ENCODE peak calls at places on chromosomes 12 and 14, in seven cellular contexts. One of them, this sample, is unnamed.

GRCh38 chr12:105109465-105110212 is 2.1 kb downstream of the WASHC4 start:
- DNase-seq in posterior cingulate gyrus: no peak
- DNase-seq in stimulated activated CD4-positive, alpha-beta T cell treated with anti-CD3 and anti-CD28 coated beads, Interleukin-1b, Interleukin-23, amount 100 ng/mL, for 24 hours: no peak
- DNase-seq in cardiac fibroblast: peak
- DNase-seq in HepG2: no peak
- DNase-seq in C1 segment of cervical spinal cord: no peak
- DNase-seq in dorsolateral prefrontal cortex: no peak
- DNase-seq in this sample: peak

GRCh38 chr12:122917508-122918227 is 21.7 kb upstream of the VPS37B start:
- DNase-seq in HepG2: peak
- DNase-seq in dorsolateral prefrontal cortex: no peak
- DNase-seq in stimulated activated CD4-positive, alpha-beta T cell treated with anti-CD3 and anti-CD28 coated beads, Interleukin-1b, Interleukin-23, amount 100 ng/mL, for 24 hours: no peak
- DNase-seq in posterior cingulate gyrus: no peak
- DNase-seq in C1 segment of cervical spinal cord: no peak
- DNase-seq in cardiac fibroblast: peak
- DNase-seq in this sample: no peak

GRCh38 chr14:41718477-41719166 is 111.9 kb downstream of the LRFN5 start:
- DNase-seq in C1 segment of cervical spinal cord: no peak
- DNase-seq in dorsolateral prefrontal cortex: no peak
- DNase-seq in posterior cingulate gyrus: no peak
- DNase-seq in HepG2: no peak
- DNase-seq in stimulated activated CD4-positive, alpha-beta T cell treated with anti-CD3 and anti-CD28 coated beads, Interleukin-1b, Interleukin-23, amount 100 ng/mL, for 24 hours: no peak
- DNase-seq in cardiac fibroblast: no peak
- DNase-seq in this sample: peak

GRCh38 chr14:32189806-32190205 is 12.0 kb upstream of the RNU6-7 start:
- DNase-seq in posterior cingulate gyrus: no peak
- DNase-seq in C1 segment of cervical spinal cord: no peak
- DNase-seq in cardiac fibroblast: no peak
- DNase-seq in HepG2: no peak
- DNase-seq in stimulated activated CD4-positive, alpha-beta T cell treated with anti-CD3 and anti-CD28 coated beads, Interleukin-1b, Interleukin-23, amount 100 ng/mL, for 24 hours: no peak
- DNase-seq in dorsolateral prefrontal cortex: no peak
- DNase-seq in this sample: no peak

GRCh38 chr12:124848621-124849380 is 14.9 kb downstream of the SCARB1 start:
- DNase-seq in posterior cingulate gyrus: peak
- DNase-seq in C1 segment of cervical spinal cord: no peak
- DNase-seq in HepG2: no peak
- DNase-seq in cardiac fibroblast: no peak
- DNase-seq in dorsolateral prefrontal cortex: peak
- DNase-seq in stimulated activated CD4-positive, alpha-beta T cell treated with anti-CD3 and anti-CD28 coated beads, Interleukin-1b, Interleukin-23, amount 100 ng/mL, for 24 hours: no peak
- DNase-seq in this sample: no peak

GRCh38 chr12:96190403-96191170 is 3.6 kb upstream of the ELK3 start:
- DNase-seq in posterior cingulate gyrus: no peak
- DNase-seq in cardiac fibroblast: peak
- DNase-seq in C1 segment of cervical spinal cord: no peak
- DNase-seq in dorsolateral prefrontal cortex: no peak
- DNase-seq in HepG2: peak
- DNase-seq in stimulated activated CD4-positive, alpha-beta T cell treated with anti-CD3 and anti-CD28 coated beads, Interleukin-1b, Interleukin-23, amount 100 ng/mL, for 24 hours: no peak
- DNase-seq in this sample: peak

GRCh38 chr12:46458500-46459106 is 86.0 kb upstream of the SLC38A2 start:
- DNase-seq in C1 segment of cervical spinal cord: no peak
- DNase-seq in HepG2: no peak
- DNase-seq in posterior cingulate gyrus: no peak
- DNase-seq in dorsolateral prefrontal cortex: no peak
- DNase-seq in cardiac fibroblast: no peak
- DNase-seq in stimulated activated CD4-positive, alpha-beta T cell treated with anti-CD3 and anti-CD28 coated beads, Interleukin-1b, Interleukin-23, amount 100 ng/mL, for 24 hours: no peak
- DNase-seq in this sample: no peak

GRCh38 chr14:100653409-100653808 is 66.2 kb upstream of the BEGAIN start:
- DNase-seq in stimulated activated CD4-positive, alpha-beta T cell treated with anti-CD3 and anti-CD28 coated beads, Interleukin-1b, Interleukin-23, amount 100 ng/mL, for 24 hours: no peak
- DNase-seq in posterior cingulate gyrus: no peak
- DNase-seq in C1 segment of cervical spinal cord: no peak
- DNase-seq in dorsolateral prefrontal cortex: no peak
- DNase-seq in HepG2: no peak
- DNase-seq in cardiac fibroblast: no peak
- DNase-seq in this sample: no peak

GRCh38 chr14:104076743-104077142 is 8.8 kb upstream of the ASPG start:
- DNase-seq in C1 segment of cervical spinal cord: no peak
- DNase-seq in HepG2: no peak
- DNase-seq in posterior cingulate gyrus: no peak
- DNase-seq in cardiac fibroblast: no peak
- DNase-seq in stimulated activated CD4-positive, alpha-beta T cell treated with anti-CD3 and anti-CD28 coated beads, Interleukin-1b, Interleukin-23, amount 100 ng/mL, for 24 hours: no peak
- DNase-seq in dorsolateral prefrontal cortex: no peak
- DNase-seq in this sample: no peak

GRCh38 chr12:46459881-46460545 is 87.4 kb upstream of the SLC38A2 start:
- DNase-seq in dorsolateral prefrontal cortex: no peak
- DNase-seq in stimulated activated CD4-positive, alpha-beta T cell treated with anti-CD3 and anti-CD28 coated beads, Interleukin-1b, Interleukin-23, amount 100 ng/mL, for 24 hours: no peak
- DNase-seq in posterior cingulate gyrus: no peak
- DNase-seq in C1 segment of cervical spinal cord: peak
- DNase-seq in cardiac fibroblast: no peak
- DNase-seq in HepG2: no peak
- DNase-seq in this sample: no peak

GRCh38 chr14:70045715-70046535 is 142.8 kb downstream of the SLC8A3 start:
- DNase-seq in C1 segment of cervical spinal cord: peak
- DNase-seq in stimulated activated CD4-positive, alpha-beta T cell treated with anti-CD3 and anti-CD28 coated beads, Interleukin-1b, Interleukin-23, amount 100 ng/mL, for 24 hours: no peak
- DNase-seq in cardiac fibroblast: peak
- DNase-seq in dorsolateral prefrontal cortex: peak
- DNase-seq in HepG2: peak
- DNase-seq in posterior cingulate gyrus: peak
- DNase-seq in this sample: no peak

GRCh38 chr12:53218551-53219114 is 11.6 kb upstream of the ITGB7 start:
- DNase-seq in posterior cingulate gyrus: no peak
- DNase-seq in cardiac fibroblast: peak
- DNase-seq in C1 segment of cervical spinal cord: no peak
- DNase-seq in HepG2: no peak
- DNase-seq in stimulated activated CD4-positive, alpha-beta T cell treated with anti-CD3 and anti-CD28 coated beads, Interleukin-1b, Interleukin-23, amount 100 ng/mL, for 24 hours: no peak
- DNase-seq in dorsolateral prefrontal cortex: no peak
- DNase-seq in this sample: no peak

GRCh38 chr12:113259499-113259953 is 38.3 kb downstream of the TPCN1 start:
- DNase-seq in dorsolateral prefrontal cortex: peak
- DNase-seq in HepG2: peak
- DNase-seq in stimulated activated CD4-positive, alpha-beta T cell treated with anti-CD3 and anti-CD28 coated beads, Interleukin-1b, Interleukin-23, amount 100 ng/mL, for 24 hours: no peak
- DNase-seq in C1 segment of cervical spinal cord: peak
- DNase-seq in posterior cingulate gyrus: peak
- DNase-seq in cardiac fibroblast: peak
- DNase-seq in this sample: no peak

GRCh38 chr14:21882226-21882625 is 208.6 kb upstream of the OR4E1 start:
- DNase-seq in stimulated activated CD4-positive, alpha-beta T cell treated with anti-CD3 and anti-CD28 coated beads, Interleukin-1b, Interleukin-23, amount 100 ng/mL, for 24 hours: no peak
- DNase-seq in dorsolateral prefrontal cortex: no peak
- DNase-seq in posterior cingulate gyrus: no peak
- DNase-seq in HepG2: no peak
- DNase-seq in C1 segment of cervical spinal cord: no peak
- DNase-seq in cardiac fibroblast: no peak
- DNase-seq in this sample: peak

GRCh38 chr14:83347874-83348273 is 1814.2 kb upstream of the SEL1L start:
- DNase-seq in dorsolateral prefrontal cortex: no peak
- DNase-seq in cardiac fibroblast: no peak
- DNase-seq in posterior cingulate gyrus: no peak
- DNase-seq in HepG2: no peak
- DNase-seq in C1 segment of cervical spinal cord: no peak
- DNase-seq in stimulated activated CD4-positive, alpha-beta T cell treated with anti-CD3 and anti-CD28 coated beads, Interleukin-1b, Interleukin-23, amount 100 ng/mL, for 24 hours: no peak
- DNase-seq in this sample: peak

GRCh38 chr14:93056166-93056839 is 59.4 kb downstream of the ITPK1 start:
- DNase-seq in HepG2: no peak
- DNase-seq in cardiac fibroblast: peak
- DNase-seq in C1 segment of cervical spinal cord: no peak
- DNase-seq in dorsolateral prefrontal cortex: no peak
- DNase-seq in posterior cingulate gyrus: no peak
- DNase-seq in stimulated activated CD4-positive, alpha-beta T cell treated with anti-CD3 and anti-CD28 coated beads, Interleukin-1b, Interleukin-23, amount 100 ng/mL, for 24 hours: no peak
- DNase-seq in this sample: no peak

GRCh38 chr14:95808371-95808770 is 68.3 kb upstream of the TUNAR start:
- DNase-seq in C1 segment of cervical spinal cord: no peak
- DNase-seq in cardiac fibroblast: no peak
- DNase-seq in HepG2: no peak
- DNase-seq in posterior cingulate gyrus: no peak
- DNase-seq in dorsolateral prefrontal cortex: no peak
- DNase-seq in stimulated activated CD4-positive, alpha-beta T cell treated with anti-CD3 and anti-CD28 coated beads, Interleukin-1b, Interleukin-23, amount 100 ng/mL, for 24 hours: no peak
- DNase-seq in this sample: no peak

GRCh38 chr12:77855548-77855947 is 24.9 kb downstream of the NAV3 start:
- DNase-seq in posterior cingulate gyrus: no peak
- DNase-seq in C1 segment of cervical spinal cord: no peak
- DNase-seq in dorsolateral prefrontal cortex: no peak
- DNase-seq in HepG2: no peak
- DNase-seq in stimulated activated CD4-positive, alpha-beta T cell treated with anti-CD3 and anti-CD28 coated beads, Interleukin-1b, Interleukin-23, amount 100 ng/mL, for 24 hours: no peak
- DNase-seq in cardiac fibroblast: no peak
- DNase-seq in this sample: no peak

GRCh38 chr12:103905730-103906349 is 24.4 kb upstream of the HSP90B1 start:
- DNase-seq in cardiac fibroblast: no peak
- DNase-seq in stimulated activated CD4-positive, alpha-beta T cell treated with anti-CD3 and anti-CD28 coated beads, Interleukin-1b, Interleukin-23, amount 100 ng/mL, for 24 hours: no peak
- DNase-seq in HepG2: no peak
- DNase-seq in dorsolateral prefrontal cortex: no peak
- DNase-seq in posterior cingulate gyrus: no peak
- DNase-seq in C1 segment of cervical spinal cord: no peak
- DNase-seq in this sample: peak

GRCh38 chr12:47986832-47987231 is 17.4 kb downstream of the COL2A1 start:
- DNase-seq in posterior cingulate gyrus: no peak
- DNase-seq in HepG2: no peak
- DNase-seq in cardiac fibroblast: no peak
- DNase-seq in stimulated activated CD4-positive, alpha-beta T cell treated with anti-CD3 and anti-CD28 coated beads, Interleukin-1b, Interleukin-23, amount 100 ng/mL, for 24 hours: no peak
- DNase-seq in dorsolateral prefrontal cortex: peak
- DNase-seq in C1 segment of cervical spinal cord: no peak
- DNase-seq in this sample: no peak

GRCh38 chr12:9856154-9856553 is 13.0 kb downstream of the CLEC2B start:
- DNase-seq in HepG2: no peak
- DNase-seq in dorsolateral prefrontal cortex: no peak
- DNase-seq in stimulated activated CD4-positive, alpha-beta T cell treated with anti-CD3 and anti-CD28 coated beads, Interleukin-1b, Interleukin-23, amount 100 ng/mL, for 24 hours: no peak
- DNase-seq in cardiac fibroblast: no peak
- DNase-seq in C1 segment of cervical spinal cord: no peak
- DNase-seq in posterior cingulate gyrus: no peak
- DNase-seq in this sample: no peak

GRCh38 chr14:44029933-44030332 is 477.1 kb downstream of the FSCB start:
- DNase-seq in posterior cingulate gyrus: no peak
- DNase-seq in cardiac fibroblast: peak
- DNase-seq in stimulated activated CD4-positive, alpha-beta T cell treated with anti-CD3 and anti-CD28 coated beads, Interleukin-1b, Interleukin-23, amount 100 ng/mL, for 24 hours: no peak
- DNase-seq in HepG2: no peak
- DNase-seq in dorsolateral prefrontal cortex: no peak
- DNase-seq in C1 segment of cervical spinal cord: no peak
- DNase-seq in this sample: peak

GRCh38 chr14:55354500-55354899 is 57.1 kb downstream of the ATG14 start:
- DNase-seq in C1 segment of cervical spinal cord: no peak
- DNase-seq in cardiac fibroblast: peak
- DNase-seq in posterior cingulate gyrus: peak
- DNase-seq in stimulated activated CD4-positive, alpha-beta T cell treated with anti-CD3 and anti-CD28 coated beads, Interleukin-1b, Interleukin-23, amount 100 ng/mL, for 24 hours: no peak
- DNase-seq in HepG2: peak
- DNase-seq in dorsolateral prefrontal cortex: peak
- DNase-seq in this sample: no peak

GRCh38 chr14:58107947-58108552 is 44.0 kb downstream of the ARMH4 start:
- DNase-seq in cardiac fibroblast: peak
- DNase-seq in C1 segment of cervical spinal cord: no peak
- DNase-seq in posterior cingulate gyrus: no peak
- DNase-seq in stimulated activated CD4-positive, alpha-beta T cell treated with anti-CD3 and anti-CD28 coated beads, Interleukin-1b, Interleukin-23, amount 100 ng/mL, for 24 hours: no peak
- DNase-seq in HepG2: peak
- DNase-seq in dorsolateral prefrontal cortex: peak
- DNase-seq in this sample: peak

GRCh38 chr12:47032644-47033043 is 46.8 kb upstream of the PCED1B start:
- DNase-seq in stimulated activated CD4-positive, alpha-beta T cell treated with anti-CD3 and anti-CD28 coated beads, Interleukin-1b, Interleukin-23, amount 100 ng/mL, for 24 hours: peak
- DNase-seq in posterior cingulate gyrus: no peak
- DNase-seq in C1 segment of cervical spinal cord: no peak
- DNase-seq in dorsolateral prefrontal cortex: no peak
- DNase-seq in HepG2: peak
- DNase-seq in cardiac fibroblast: peak
- DNase-seq in this sample: peak

GRCh38 chr12:108837680-108838079 is 19.7 kb downstream of the SSH1 start:
- DNase-seq in HepG2: no peak
- DNase-seq in cardiac fibroblast: no peak
- DNase-seq in dorsolateral prefrontal cortex: no peak
- DNase-seq in C1 segment of cervical spinal cord: no peak
- DNase-seq in posterior cingulate gyrus: no peak
- DNase-seq in stimulated activated CD4-positive, alpha-beta T cell treated with anti-CD3 and anti-CD28 coated beads, Interleukin-1b, Interleukin-23, amount 100 ng/mL, for 24 hours: no peak
- DNase-seq in this sample: no peak

GRCh38 chr12:123896786-123897185 is 75.8 kb downstream of the CCDC92 start:
- DNase-seq in HepG2: no peak
- DNase-seq in dorsolateral prefrontal cortex: no peak
- DNase-seq in posterior cingulate gyrus: no peak
- DNase-seq in C1 segment of cervical spinal cord: no peak
- DNase-seq in cardiac fibroblast: peak
- DNase-seq in stimulated activated CD4-positive, alpha-beta T cell treated with anti-CD3 and anti-CD28 coated beads, Interleukin-1b, Interleukin-23, amount 100 ng/mL, for 24 hours: no peak
- DNase-seq in this sample: no peak

GRCh38 chr14:86505808-86506207 is 975.9 kb downstream of the FLRT2 start:
- DNase-seq in C1 segment of cervical spinal cord: no peak
- DNase-seq in cardiac fibroblast: no peak
- DNase-seq in posterior cingulate gyrus: no peak
- DNase-seq in HepG2: no peak
- DNase-seq in stimulated activated CD4-positive, alpha-beta T cell treated with anti-CD3 and anti-CD28 coated beads, Interleukin-1b, Interleukin-23, amount 100 ng/mL, for 24 hours: no peak
- DNase-seq in dorsolateral prefrontal cortex: no peak
- DNase-seq in this sample: peak

GRCh38 chr14:77439861-77440260 is 16.5 kb upstream of the NOXRED1 start:
- DNase-seq in dorsolateral prefrontal cortex: no peak
- DNase-seq in cardiac fibroblast: no peak
- DNase-seq in HepG2: no peak
- DNase-seq in posterior cingulate gyrus: no peak
- DNase-seq in stimulated activated CD4-positive, alpha-beta T cell treated with anti-CD3 and anti-CD28 coated beads, Interleukin-1b, Interleukin-23, amount 100 ng/mL, for 24 hours: no peak
- DNase-seq in C1 segment of cervical spinal cord: no peak
- DNase-seq in this sample: no peak

GRCh38 chr14:71361335-71361734 is 454.1 kb downstream of the PCNX1 start:
- DNase-seq in cardiac fibroblast: peak
- DNase-seq in dorsolateral prefrontal cortex: no peak
- DNase-seq in posterior cingulate gyrus: no peak
- DNase-seq in HepG2: peak
- DNase-seq in stimulated activated CD4-positive, alpha-beta T cell treated with anti-CD3 and anti-CD28 coated beads, Interleukin-1b, Interleukin-23, amount 100 ng/mL, for 24 hours: no peak
- DNase-seq in C1 segment of cervical spinal cord: no peak
- DNase-seq in this sample: no peak

GRCh38 chr14:60679566-60680258 is 30.4 kb upstream of the SIX1 start:
- DNase-seq in cardiac fibroblast: no peak
- DNase-seq in dorsolateral prefrontal cortex: no peak
- DNase-seq in stimulated activated CD4-positive, alpha-beta T cell treated with anti-CD3 and anti-CD28 coated beads, Interleukin-1b, Interleukin-23, amount 100 ng/mL, for 24 hours: no peak
- DNase-seq in C1 segment of cervical spinal cord: no peak
- DNase-seq in posterior cingulate gyrus: no peak
- DNase-seq in HepG2: no peak
- DNase-seq in this sample: no peak

GRCh38 chr14:95232894-95233584 is 75.7 kb upstream of the DICER1 start:
- DNase-seq in cardiac fibroblast: no peak
- DNase-seq in HepG2: no peak
- DNase-seq in stimulated activated CD4-positive, alpha-beta T cell treated with anti-CD3 and anti-CD28 coated beads, Interleukin-1b, Interleukin-23, amount 100 ng/mL, for 24 hours: no peak
- DNase-seq in dorsolateral prefrontal cortex: no peak
- DNase-seq in posterior cingulate gyrus: no peak
- DNase-seq in C1 segment of cervical spinal cord: no peak
- DNase-seq in this sample: no peak

GRCh38 chr12:54371328-54372112 is 7.2 kb upstream of the GPR84 start:
- DNase-seq in dorsolateral prefrontal cortex: no peak
- DNase-seq in C1 segment of cervical spinal cord: peak
- DNase-seq in cardiac fibroblast: peak
- DNase-seq in stimulated activated CD4-positive, alpha-beta T cell treated with anti-CD3 and anti-CD28 coated beads, Interleukin-1b, Interleukin-23, amount 100 ng/mL, for 24 hours: no peak
- DNase-seq in HepG2: no peak
- DNase-seq in posterior cingulate gyrus: no peak
- DNase-seq in this sample: no peak

GRCh38 chr12:104699489-104700194 is 242.9 kb downstream of the CHST11 start:
- DNase-seq in cardiac fibroblast: peak
- DNase-seq in HepG2: no peak
- DNase-seq in posterior cingulate gyrus: no peak
- DNase-seq in stimulated activated CD4-positive, alpha-beta T cell treated with anti-CD3 and anti-CD28 coated beads, Interleukin-1b, Interleukin-23, amount 100 ng/mL, for 24 hours: no peak
- DNase-seq in dorsolateral prefrontal cortex: no peak
- DNase-seq in C1 segment of cervical spinal cord: no peak
- DNase-seq in this sample: no peak

GRCh38 chr12:4910502-4911315 is 1.0 kb downstream of the KCNA1 start:
- DNase-seq in HepG2: no peak
- DNase-seq in stimulated activated CD4-positive, alpha-beta T cell treated with anti-CD3 and anti-CD28 coated beads, Interleukin-1b, Interleukin-23, amount 100 ng/mL, for 24 hours: no peak
- DNase-seq in posterior cingulate gyrus: peak
- DNase-seq in C1 segment of cervical spinal cord: no peak
- DNase-seq in dorsolateral prefrontal cortex: no peak
- DNase-seq in cardiac fibroblast: no peak
- DNase-seq in this sample: no peak

GRCh38 chr12:51855586-51856428 is 7.3 kb upstream of the FIGNL2 start:
- DNase-seq in stimulated activated CD4-positive, alpha-beta T cell treated with anti-CD3 and anti-CD28 coated beads, Interleukin-1b, Interleukin-23, amount 100 ng/mL, for 24 hours: no peak
- DNase-seq in posterior cingulate gyrus: no peak
- DNase-seq in dorsolateral prefrontal cortex: no peak
- DNase-seq in HepG2: peak
- DNase-seq in C1 segment of cervical spinal cord: no peak
- DNase-seq in cardiac fibroblast: peak
- DNase-seq in this sample: no peak

GRCh38 chr12:106138646-106139421 is at the start of gene NUAK1:
- DNase-seq in C1 segment of cervical spinal cord: peak
- DNase-seq in cardiac fibroblast: peak
- DNase-seq in stimulated activated CD4-positive, alpha-beta T cell treated with anti-CD3 and anti-CD28 coated beads, Interleukin-1b, Interleukin-23, amount 100 ng/mL, for 24 hours: no peak
- DNase-seq in posterior cingulate gyrus: peak
- DNase-seq in HepG2: no peak
- DNase-seq in dorsolateral prefrontal cortex: peak
- DNase-seq in this sample: peak

GRCh38 chr14:68789798-68790655 is 2.8 kb downstream of the ZFP36L1 start:
- DNase-seq in dorsolateral prefrontal cortex: no peak
- DNase-seq in stimulated activated CD4-positive, alpha-beta T cell treated with anti-CD3 and anti-CD28 coated beads, Interleukin-1b, Interleukin-23, amount 100 ng/mL, for 24 hours: no peak
- DNase-seq in HepG2: no peak
- DNase-seq in C1 segment of cervical spinal cord: peak
- DNase-seq in posterior cingulate gyrus: no peak
- DNase-seq in cardiac fibroblast: peak
- DNase-seq in this sample: no peak